ENCODE peak calls at places on chromosomes 2 and 18, in six cellular contexts. C, P, B, S, D and M are unnamed samples. For H3K27me3, the result is how much of the 10 kb centered on the place peaks cover.

GRCh38 chr2:121008978-121009377 is 273.3 kb downstream of the GLI2 start:
- DNase-seq in C (no peak), P (no peak), B (no peak), S (no peak), D (no peak), M (no peak)

GRCh38 chr2:113075600-113075999 is 7.8 kb downstream of the IL1F10 start:
- DNase-seq in C (no peak), P (no peak), B (no peak), S (no peak), D (no peak), M (no peak)

GRCh38 chr2:108933691-108934117 is 55.3 kb downstream of the EDAR start:
- DNase-seq in C (no peak), P (no peak), B (no peak), S (no peak), D (no peak), M (no peak)

GRCh38 chr2:187544371-187545080 is 9.7 kb downstream of the TFPI start:
- DNase-seq in C (peak), P (no peak), B (peak), S (no peak), D (no peak), M (no peak)

GRCh38 chr18:26655614-26656400 is 107.5 kb upstream of the KCTD1 start:
- DNase-seq in C (no peak), P (no peak), B (peak), S (peak), D (peak), M (no peak)

GRCh38 chr2:10271509-10271908 is 31.2 kb upstream of the HPCAL1 start:
- DNase-seq in C (no peak), P (no peak), B (no peak), S (no peak), D (no peak), M (no peak)

GRCh38 chr2:231987088-231987788 is 25.7 kb downstream of the DIS3L2 start:
- DNase-seq in C (no peak), P (no peak), B (peak), S (no peak), D (no peak), M (no peak)

GRCh38 chr2:239887604-239888003 is 137.5 kb downstream of the NDUFA10 start:
- DNase-seq in C (no peak), P (no peak), B (no peak), S (no peak), D (no peak), M (no peak)

GRCh38 chr18:46297621-46298020 is 193.4 kb downstream of the HAUS1 start:
- DNase-seq in C (peak), P (no peak), B (no peak), S (no peak), D (no peak), M (no peak)

GRCh38 chr2:161136696-161137324 is 23.4 kb upstream of the TANK start:
- DNase-seq in C (no peak), P (peak), B (no peak), S (peak), D (no peak), M (no peak)

GRCh38 chr2:72925328-72925943 is 8.1 kb downstream of the EMX1 start:
- DNase-seq in C (peak), P (no peak), B (no peak), S (no peak), D (no peak), M (no peak)
- H3K27me3 ChIP-seq in C (under half), P (under half), B (under half), S (half or more), D (under half), M (half or more)

GRCh38 chr2:227703280-227703732 is 14.5 kb downstream of the SLC19A3 start:
- DNase-seq in C (no peak), P (no peak), B (no peak), S (peak), D (no peak), M (no peak)

GRCh38 chr2:227701556-227701955 is 16.3 kb downstream of the SLC19A3 start:
- DNase-seq in C (no peak), P (no peak), B (no peak), S (no peak), D (no peak), M (no peak)

GRCh38 chr2:227707390-227707789 is 10.4 kb downstream of the SLC19A3 start:
- DNase-seq in C (no peak), P (no peak), B (no peak), S (no peak), D (no peak), M (no peak)

GRCh38 chr2:227706859-227707258 is 11.0 kb downstream of the SLC19A3 start:
- DNase-seq in C (peak), P (no peak), B (no peak), S (no peak), D (no peak), M (no peak)

GRCh38 chr2:227703961-227704360 is 13.9 kb downstream of the SLC19A3 start:
- DNase-seq in C (no peak), P (no peak), B (no peak), S (peak), D (no peak), M (no peak)
- H3K27ac ChIP-seq in C (no peak), P (no peak), B (no peak), S (no peak), D (no peak), M (no peak)

GRCh38 chr2:181674466-181674865 is 5.9 kb downstream of the NEUROD1 start:
- DNase-seq in C (no peak), P (no peak), B (no peak), S (no peak), D (no peak), M (no peak)
- H3K27me3 ChIP-seq in C (under half), P (under half), B (under half), S (under half), D (under half), M (half or more)

DNA sequence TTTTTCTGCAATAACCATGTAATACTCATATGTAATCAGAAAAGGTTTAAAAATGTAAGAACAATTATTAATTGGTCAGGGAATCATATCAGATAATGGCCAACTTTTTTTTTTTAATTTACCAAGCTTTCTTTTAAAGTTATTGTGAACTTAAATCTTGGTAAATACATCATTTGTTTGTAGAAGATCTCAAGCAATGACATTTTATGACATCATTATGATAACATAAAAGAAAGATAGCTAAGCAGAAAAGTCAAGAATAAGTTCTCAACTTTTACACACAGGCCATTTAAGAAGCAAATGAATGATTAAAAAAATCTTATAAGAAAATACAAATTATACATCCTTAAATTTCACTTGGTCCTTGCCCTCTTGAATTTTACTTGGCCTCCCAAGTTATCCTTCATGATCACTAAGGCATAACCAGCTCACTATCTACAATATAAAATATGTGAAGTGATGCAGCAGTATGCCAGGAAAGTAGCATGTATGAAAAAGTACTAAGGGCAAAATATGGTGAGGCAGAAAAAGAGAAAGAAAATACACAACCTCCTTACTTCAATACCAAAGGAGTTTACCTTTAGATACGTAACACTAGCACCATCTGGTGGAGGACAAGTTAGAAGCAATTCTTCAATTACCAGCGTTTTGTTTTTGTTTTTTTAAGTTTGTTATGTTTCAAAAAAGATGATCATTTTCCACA is 116.6 kb downstream of the SRBD1 start:
- DNase-seq in C (no peak), P (peak), B (no peak), S (peak), D (peak), M (no peak)
- H3K27ac ChIP-seq in C (no peak), P (no peak), B (no peak), S (no peak), D (no peak), M (no peak)